ENCODE peak calls at places on chromosomes 4 and X, in six cellular contexts. N, Y, U, G, T and H are unnamed samples. For H3K4me1 and H3K36me3, the result is how much of the 10 kb centered on the place peaks cover.

GRCh38 chr4:70426789-70427188 is 29.0 kb downstream of the OPRPN start:
- DNase-seq in N (no peak), Y (no peak), U (no peak), G (no peak), T (no peak), H (no peak)

GRCh38 chr4:26576171-26576829 is 7.6 kb upstream of the TBC1D19 start:
- DNase-seq in N (no peak), Y (no peak), U (no peak), G (peak), T (peak), H (no peak)

GRCh38 chr4:77538144-77538543 is 67.5 kb upstream of the CXCL13 start:
- DNase-seq in N (no peak), Y (no peak), U (peak), G (peak), T (peak), H (peak)

GRCh38 chr4:85952518-85952917 is 407.3 kb downstream of the MAPK10 start:
- DNase-seq in N (no peak), Y (no peak), U (peak), G (peak), T (peak), H (peak)

GRCh38 chr4:141121101-141121500 is 12.2 kb downstream of the RNF150 start:
- DNase-seq in N (no peak), Y (no peak), U (no peak), G (no peak), T (no peak), H (no peak)

GRCh38 chr4:4457803-4458550 is 71.1 kb downstream of the NSG1 start:
- DNase-seq in N (no peak), Y (no peak), U (peak), G (no peak), T (peak), H (no peak)

GRCh38 chr4:184804621-184805020 is 21.1 kb downstream of the ACSL1 start:
- DNase-seq in N (no peak), Y (no peak), U (no peak), G (no peak), T (no peak), H (no peak)

GRCh38 chr4:188372856-188373255 is 233.6 kb downstream of the TRIML1 start:
- DNase-seq in N (no peak), Y (no peak), U (no peak), G (peak), T (peak), H (no peak)

GRCh38 chr4:72302981-72303704 is 265.9 kb downstream of the ADAMTS3 start:
- DNase-seq in N (peak), Y (no peak), U (peak), G (peak), T (no peak), H (peak)

GRCh38 chrX:18946157-18946556 is 37.8 kb downstream of the PHKA2 start:
- DNase-seq in N (no peak), Y (no peak), U (no peak), G (no peak), T (no peak), H (no peak)

GRCh38 chr4:77473509-77473908 is 132.1 kb upstream of the CXCL13 start:
- DNase-seq in N (no peak), Y (no peak), U (peak), G (peak), T (no peak), H (peak)

GRCh38 chr4:76886848-76887441 is 11.0 kb downstream of the SOWAHB start:
- DNase-seq in N (no peak), Y (no peak), U (no peak), G (no peak), T (no peak), H (no peak)

GRCh38 chrX:154809939-154810665 is 4.8 kb upstream of the MPP1 start:
- DNase-seq in N (no peak), Y (no peak), U (no peak), G (peak), T (no peak), H (no peak)

GRCh38 chr4:48340276-48340904 is 939 bp upstream of the SLAIN2 start:
- DNase-seq in N (peak), Y (no peak), U (no peak), G (no peak), T (peak), H (peak)

GRCh38 chr4:87506974-87507701 is 22.0 kb downstream of the SPARCL1 start:
- DNase-seq in N (no peak), Y (no peak), U (no peak), G (peak), T (peak), H (no peak)

GRCh38 chr4:122827899-122828601 is 1.4 kb downstream of the FGF2 start:
- DNase-seq in N (peak), Y (no peak), U (peak), G (peak), T (peak), H (peak)

GRCh38 chrX:56033495-56034180 is 198.5 kb upstream of the KLF8 start:
- DNase-seq in N (no peak), Y (no peak), U (no peak), G (no peak), T (no peak), H (no peak)

GRCh38 chr4:139852612-139853269 is 187.1 kb downstream of the MGST2 start:
- DNase-seq in N (no peak), Y (no peak), U (no peak), G (no peak), T (no peak), H (no peak)

GRCh38 chrX:103535206-103535605 is 15.9 kb upstream of the RAB40A start:
- DNase-seq in N (no peak), Y (no peak), U (no peak), G (no peak), T (no peak), H (no peak)

GRCh38 chr4:141501931-141502330 is 134.5 kb upstream of the IL15 start:
- DNase-seq in N (no peak), Y (no peak), U (peak), G (peak), T (peak), H (no peak)

GRCh38 chr4:152398060-152398459 is 137.8 kb downstream of the FBXW7 start:
- DNase-seq in N (peak), Y (no peak), U (no peak), G (peak), T (no peak), H (no peak)

GRCh38 chr4:71814433-71814832 is 30.6 kb upstream of the GC start:
- DNase-seq in N (peak), Y (no peak), U (no peak), G (no peak), T (no peak), H (no peak)

GRCh38 chrX:148784137-148784536 is 283.7 kb downstream of the AFF2 start:
- DNase-seq in N (no peak), Y (no peak), U (no peak), G (no peak), T (no peak), H (no peak)

GRCh38 chr4:2814627-2815026 is 21.7 kb downstream of the SH3BP2 start:
- DNase-seq in N (no peak), Y (no peak), U (no peak), G (no peak), T (no peak), H (no peak)

GRCh38 chr4:52889354-52889753 is 27.2 kb downstream of the RASL11B start:
- DNase-seq in N (no peak), Y (no peak), U (no peak), G (no peak), T (no peak), H (no peak)

GRCh38 chr4:23085249-23085568 is 392.5 kb downstream of the GBA3 start:
- DNase-seq in N (no peak), Y (no peak), U (no peak), G (no peak), T (no peak), H (no peak)

GRCh38 chrX:150465856-150466775 is 102.3 kb upstream of the MTM1 start:
- DNase-seq in N (no peak), Y (no peak), U (no peak), G (no peak), T (no peak), H (no peak)

GRCh38 chr4:154854362-154854761 is 73.3 kb downstream of the RBM46 start:
- DNase-seq in N (peak), Y (no peak), U (no peak), G (peak), T (no peak), H (no peak)
- H3K4me1 ChIP-seq in N (under half), Y (under half), U (under half), G (under half), T (under half), H (under half)

GRCh38 chr4:57410331-57411052 is 300.3 kb upstream of the IGFBP7 start:
- DNase-seq in N (no peak), Y (no peak), U (no peak), G (no peak), T (no peak), H (no peak)
- H3K27ac ChIP-seq in N (no peak), Y (no peak), U (no peak), G (no peak), T (no peak), H (no peak)

DNA sequence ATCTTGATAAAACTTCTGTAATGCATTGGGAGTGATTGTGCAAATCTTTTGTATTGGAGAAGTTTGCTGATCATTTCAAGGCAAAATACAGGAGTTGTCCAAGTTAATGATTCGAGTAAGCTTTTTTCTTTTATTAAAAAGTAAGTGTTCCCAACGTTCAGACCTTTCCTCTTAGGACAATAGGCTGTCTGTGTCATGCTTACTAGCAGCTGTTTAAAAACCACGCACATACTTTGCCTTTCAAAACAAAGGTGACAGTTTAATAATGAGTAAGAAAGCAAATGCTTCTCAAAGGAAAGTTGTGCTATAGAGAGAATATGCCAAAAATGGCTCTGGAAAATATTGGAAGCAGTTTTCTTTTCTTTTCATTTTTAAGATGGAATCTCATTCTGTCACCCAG is 11.2 kb downstream of the TRAPPC11 start:
- DNase-seq in N (no peak), Y (no peak), U (no peak), G (no peak), T (no peak), H (no peak)
- H3K36me3 ChIP-seq in N (half or more), Y (under half), U (under half), G (under half), T (half or more), H (under half)

DNA sequence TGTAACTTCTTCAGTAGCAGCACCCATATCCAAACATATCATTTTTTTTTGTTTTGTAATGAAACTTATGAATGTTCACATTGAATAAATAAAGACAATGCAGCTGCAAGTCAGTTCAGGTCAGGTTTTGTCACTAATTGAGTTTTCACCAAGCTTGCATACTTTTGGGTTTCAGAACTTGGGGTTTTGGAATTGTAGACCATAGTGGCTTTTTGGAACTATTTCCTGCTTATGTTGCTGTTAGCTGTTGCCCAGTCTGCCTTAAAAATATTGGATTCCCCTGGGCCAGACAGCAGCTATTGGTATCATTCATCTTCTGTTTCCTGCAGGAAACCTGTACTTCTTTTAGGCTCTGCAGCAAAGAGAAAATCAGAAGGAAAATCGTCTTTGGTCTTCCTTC is 113.4 kb upstream of the LIMCH1 start:
- DNase-seq in N (no peak), Y (no peak), U (peak), G (no peak), T (peak), H (no peak)
- H3K4me1 ChIP-seq in N (under half), Y (under half), U (under half), G (under half), T (under half), H (under half)

DNA sequence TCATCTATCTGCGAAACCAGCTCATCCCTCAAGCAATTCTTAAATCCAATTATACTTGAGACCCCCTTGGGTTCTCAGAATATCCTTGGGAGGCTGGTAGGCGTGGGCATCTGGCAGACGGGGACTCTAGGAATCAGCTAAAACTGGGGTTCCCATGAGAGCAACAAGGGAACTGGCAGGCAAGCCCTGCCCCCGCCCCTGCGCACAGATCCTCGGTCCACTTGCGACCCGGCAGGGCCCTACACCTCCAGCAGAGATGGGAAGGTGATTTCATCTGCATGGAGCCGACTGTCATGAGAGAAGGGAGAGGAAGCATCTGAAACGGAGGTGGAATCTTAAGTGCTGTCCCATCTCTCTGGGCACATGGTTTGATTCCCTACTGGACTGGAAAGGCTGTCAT is 9.9 kb upstream of the C4orf50 start:
- DNase-seq in N (no peak), Y (peak), U (no peak), G (no peak), T (no peak), H (no peak)
- H3K27ac ChIP-seq in N (no peak), Y (no peak), U (no peak), G (no peak), T (no peak), H (no peak)

GRCh38 chrX:23810279-23810678 is 27.3 kb downstream of the SAT1 start:
- DNase-seq in N (no peak), Y (no peak), U (no peak), G (no peak), T (no peak), H (no peak)

GRCh38 chrX:23815376-23815775 is 32.4 kb downstream of the SAT1 start:
- DNase-seq in N (no peak), Y (no peak), U (no peak), G (no peak), T (no peak), H (no peak)

GRCh38 chrX:23813808-23814207 is 30.8 kb downstream of the SAT1 start:
- DNase-seq in N (no peak), Y (no peak), U (no peak), G (no peak), T (no peak), H (no peak)

GRCh38 chrX:23816179-23816578 is 33.2 kb downstream of the SAT1 start:
- DNase-seq in N (no peak), Y (no peak), U (no peak), G (no peak), T (no peak), H (no peak)

GRCh38 chrX:23811135-23811781 is 28.3 kb downstream of the SAT1 start:
- DNase-seq in N (no peak), Y (no peak), U (peak), G (no peak), T (no peak), H (no peak)
- H3K36me3 ChIP-seq in N (under half), Y (under half), U (under half), G (under half), T (under half), H (under half)

DNA sequence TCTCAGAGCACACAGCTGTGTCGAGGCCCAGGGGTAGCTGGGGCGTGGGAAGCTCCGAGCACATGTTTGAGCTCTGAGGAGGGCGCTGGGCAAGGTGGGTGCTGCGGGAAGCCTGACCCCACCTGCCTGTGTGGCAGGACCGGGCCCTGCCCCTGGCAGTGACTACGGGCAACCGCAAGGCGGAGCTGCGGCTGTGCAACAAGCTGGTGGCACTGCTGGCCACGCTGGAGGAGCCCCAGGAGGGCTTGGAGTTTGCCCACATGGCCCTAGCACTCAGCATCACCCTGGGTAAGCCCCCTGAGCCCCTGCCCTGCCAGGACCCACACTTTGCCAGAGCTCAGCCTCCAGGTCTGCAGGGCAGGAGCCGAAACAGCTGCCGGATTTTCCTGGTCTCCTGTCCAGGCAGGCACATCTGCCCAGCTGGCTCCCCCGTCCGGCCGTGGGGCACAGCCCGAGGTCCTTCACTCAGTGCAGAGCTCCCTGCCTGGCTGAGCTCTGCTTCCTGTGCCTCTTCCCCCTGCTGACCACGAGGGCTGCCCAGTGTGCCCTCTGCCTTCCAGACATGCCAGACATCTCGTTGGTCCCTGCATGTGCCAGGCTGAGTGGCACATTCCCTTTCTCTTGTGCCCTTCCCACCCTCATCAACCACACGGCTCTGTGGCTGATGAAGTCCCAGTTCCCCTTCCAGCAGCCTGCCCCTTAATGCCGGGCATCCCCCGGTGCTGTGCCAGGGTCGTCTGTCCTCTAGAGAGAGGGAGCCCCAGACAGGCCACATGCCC is 33.2 kb upstream of the HTRA3 start:
- DNase-seq in N (no peak), Y (no peak), U (no peak), G (no peak), T (no peak), H (no peak)
- H3K4me1 ChIP-seq in N (under half), Y (under half), U (under half), G (under half), T (under half), H (under half)

GRCh38 chrX:43664708-43665107 is 8.6 kb downstream of the MAOA start:
- DNase-seq in N (no peak), Y (no peak), U (no peak), G (no peak), T (no peak), H (peak)
- H3K27ac ChIP-seq in N (no peak), Y (peak), U (no peak), G (no peak), T (no peak), H (peak)

GRCh38 chrX:41603591-41603990 is 85.2 kb upstream of the GPR34 start:
- DNase-seq in N (no peak), Y (no peak), U (no peak), G (no peak), T (no peak), H (no peak)
- H3K36me3 ChIP-seq in N (under half), Y (under half), U (under half), G (under half), T (under half), H (under half)